ENCODE peak calls at places on chromosomes 5 and 9, in six cellular contexts. X, V, Q, E, T and W are unnamed samples.

GRCh38 chr9:113558632-113559502 is 95.3 kb downstream of the RGS3 start:
- DNase-seq in T (no peak), Q (peak; percentile 67), E (no peak), X (peak; percentile 83), V (no peak), W (no peak)

GRCh38 chr5:117803533-117803932 is 1184.8 kb downstream of the DTWD2 start:
- DNase-seq in E (no peak), Q (no peak), X (no peak), V (no peak), T (no peak), W (no peak)

GRCh38 chr9:38246833-38247232 is 145.7 kb upstream of the ALDH1B1 start:
- DNase-seq in V (no peak), T (no peak), Q (no peak), E (no peak), X (no peak), W (no peak)

GRCh38 chr9:109107402-109108240 is 12.1 kb downstream of the TMEM245 start:
- DNase-seq in X (peak; percentile 33), E (peak; percentile 81), T (no peak), Q (peak; percentile 75), V (no peak), W (no peak)

GRCh38 chr9:28661853-28662252 is 1088.6 kb upstream of the C9orf72 start:
- DNase-seq in T (no peak), Q (no peak), E (no peak), V (no peak), X (no peak), W (no peak)

GRCh38 chr5:83488271-83488670 is 16.7 kb downstream of the VCAN start:
- DNase-seq in X (no peak), T (peak; percentile 31), E (no peak), Q (peak; percentile 35), V (peak; percentile 50), W (no peak)

GRCh38 chr5:16671208-16671607 is 54.4 kb upstream of the RETREG1 start:
- DNase-seq in Q (no peak), E (no peak), X (no peak), V (no peak), T (no peak), W (no peak)

GRCh38 chr9:15272377-15272928 is 34.6 kb downstream of the TTC39B start:
- DNase-seq in X (no peak), Q (no peak), V (no peak), E (no peak), T (no peak), W (no peak)

GRCh38 chr5:154575869-154576806 is 98.1 kb upstream of the HAND1 start:
- DNase-seq in T (peak; percentile 35), X (peak; percentile 4), Q (no peak), E (no peak), V (no peak), W (no peak)

GRCh38 chr5:101534486-101535110 is 631.5 kb upstream of the ST8SIA4 start:
- DNase-seq in X (no peak), V (peak; percentile 32), Q (peak; percentile 33), E (no peak), T (no peak), W (no peak)

DNA sequence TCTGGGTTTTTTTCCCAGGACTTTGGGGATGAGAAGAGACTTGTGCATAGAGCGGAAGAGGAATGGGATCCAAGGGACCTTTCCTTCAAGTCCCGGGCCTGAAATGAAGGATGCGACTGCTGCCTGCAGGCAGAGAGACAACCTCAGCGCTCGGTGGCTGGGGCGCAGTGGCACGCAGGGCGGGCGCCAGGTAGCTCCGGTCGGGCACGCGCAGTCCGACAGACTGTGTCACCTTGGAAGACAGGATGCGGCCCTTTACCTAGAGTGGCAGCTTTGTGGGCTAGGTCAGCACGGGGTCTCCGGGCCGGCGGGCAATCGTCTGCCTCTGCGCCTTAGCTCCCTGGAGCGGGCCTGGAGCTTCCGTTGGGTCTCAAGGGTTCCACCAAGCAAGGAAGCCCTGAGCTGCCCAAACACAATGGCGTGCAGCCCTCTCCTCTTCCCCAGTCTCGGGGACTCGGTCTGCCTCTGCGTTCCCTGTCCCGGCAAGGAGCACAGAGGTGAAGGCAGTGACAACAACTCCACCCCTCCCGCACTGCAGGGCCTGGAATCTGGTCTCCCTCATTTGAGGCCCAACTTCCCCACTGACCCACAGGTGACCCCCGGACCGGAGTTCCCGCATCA is 6.0 kb downstream of the BARX1 start:
- DNase-seq in V (peak; percentile 39), E (no peak), Q (no peak), T (peak; percentile 64), X (no peak), W (no peak)
- TF ChIP-seq EZH2 in V (peak; percentile 91), E (peak; percentile 51), Q (peak; percentile 73), T (peak; percentile 75), X (no peak), W (no peak)

GRCh38 chr9:137048655-137049543 is 2.9 kb upstream of the NPDC1 start:
- DNase-seq in T (peak; percentile 74), Q (no peak), X (no peak), V (no peak), E (no peak), W (no peak)
- TF ChIP-seq EZH2 in T (no peak), Q (peak; percentile 81), X (no peak), V (no peak), E (no peak), W (no peak)

GRCh38 chr9:33620738-33621439 is 96.8 kb downstream of the ANKRD18B start:
- DNase-seq in E (peak; percentile 96), X (no peak), Q (peak; percentile 78), V (no peak), T (no peak), W (no peak)

GRCh38 chr9:33619666-33620404 is 95.8 kb downstream of the ANKRD18B start:
- DNase-seq in X (peak; percentile 40), E (peak; percentile 71), V (no peak), Q (peak; percentile 83), T (peak; percentile 54), W (no peak)

GRCh38 chr9:33628865-33629410 is 104.9 kb downstream of the ANKRD18B start:
- DNase-seq in E (no peak), T (no peak), V (no peak), X (no peak), Q (no peak), W (no peak)

GRCh38 chr9:33623658-33624586 is 99.9 kb downstream of the ANKRD18B start:
- DNase-seq in V (peak; percentile 83), Q (peak; percentile 33), X (peak; percentile 63), E (peak; percentile 74), T (peak; percentile 93), W (peak; percentile 72)
- TF ChIP-seq EZH2 in V (no peak), Q (no peak), X (no peak), E (no peak), T (no peak), W (no peak)

GRCh38 chr9:94639045-94639995 is at the start of gene FBP1:
- DNase-seq in V (peak; percentile 64), X (no peak), E (no peak), T (peak; percentile 67), Q (no peak), W (no peak)
- TF ChIP-seq EZH2 in V (peak; percentile 94), X (no peak), E (peak; percentile 34), T (peak; percentile 31), Q (peak; percentile 71), W (no peak)

GRCh38 chr5:7851617-7852289 is 820 bp upstream of the CFAP90 start:
- DNase-seq in E (no peak), Q (no peak), T (no peak), V (no peak), X (peak; percentile 24), W (no peak)
- TF ChIP-seq EZH2 in E (no peak), Q (no peak), T (no peak), V (no peak), X (no peak), W (no peak)

GRCh38 chr9:90665072-90665471 is 22.4 kb upstream of the DIRAS2 start:
- DNase-seq in X (no peak), E (no peak), Q (no peak), T (peak; percentile 58), V (peak; percentile 50), W (no peak)
- TF ChIP-seq EZH2 in X (no peak), E (no peak), Q (no peak), T (no peak), V (no peak), W (no peak)

DNA sequence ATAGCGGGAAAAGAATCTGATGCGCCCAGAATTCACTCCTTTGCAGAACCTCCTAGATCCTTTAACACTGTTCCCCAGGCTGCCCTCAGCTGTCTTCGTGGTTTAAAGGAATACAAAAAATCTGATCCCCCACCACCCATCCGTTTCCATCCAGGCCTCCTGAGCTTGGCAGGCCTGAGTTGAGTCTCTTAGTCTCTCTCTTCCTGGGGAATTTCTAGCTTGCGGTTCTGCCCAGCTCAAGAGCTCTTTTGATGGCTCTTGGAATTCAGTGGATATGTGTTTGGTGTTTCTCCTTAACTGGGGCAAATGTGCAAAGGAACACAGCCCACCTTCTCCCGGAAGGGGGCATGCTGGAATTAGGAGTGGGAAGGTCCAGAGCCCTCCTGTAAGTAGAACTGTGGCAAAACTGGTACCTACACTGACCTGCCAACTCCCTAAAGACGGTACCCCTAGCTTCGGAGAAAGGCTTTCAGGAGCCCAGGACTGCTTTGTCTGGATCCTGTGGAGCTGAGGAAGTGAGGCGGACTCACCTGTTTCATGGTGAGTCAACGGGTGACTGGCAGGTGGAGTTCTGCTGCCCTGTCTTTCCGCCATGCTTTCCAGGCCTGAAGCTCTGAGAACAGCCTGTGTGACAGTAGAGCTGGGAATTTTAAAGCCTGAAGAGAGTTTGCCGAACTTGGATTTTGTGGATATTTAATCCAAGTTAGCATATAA is 1.8 kb downstream of the DMRT3 start:
- DNase-seq in E (no peak), Q (no peak), V (no peak), T (peak; percentile 52), X (no peak), W (no peak)
- TF ChIP-seq EZH2 in E (no peak), Q (no peak), V (peak; percentile 12), T (peak; percentile 91), X (no peak), W (no peak)